ENCODE peak calls at places on chromosomes 13 and 19, in nine cellular contexts. V, A, B, S, L, Z, P, Q and E are unnamed samples.

GRCh38 chr19:17532116-17532515 is 20.7 kb downstream of the PGLS start:
- DNase-seq in P (no peak), A (no peak), V (no peak), Q (no peak), S (no peak), B (no peak), Z (no peak), L (no peak), E (no peak)

GRCh38 chr13:46593403-46593802 is 40.4 kb downstream of the LRCH1 start:
- DNase-seq in A (no peak), V (no peak), Q (no peak), B (no peak), Z (no peak), S (no peak), P (no peak), L (no peak), E (peak)

GRCh38 chr19:46678110-46678732 is 17.2 kb upstream of the DACT3 start:
- DNase-seq in B (no peak), S (no peak), Z (no peak), A (no peak), Q (peak), V (no peak), P (no peak), L (no peak), E (peak)

GRCh38 chr19:29320076-29320475 is 107.1 kb upstream of the UQCRFS1 start:
- DNase-seq in P (peak), Q (no peak), S (no peak), L (no peak), A (no peak), B (no peak), Z (no peak), V (no peak), E (no peak)

GRCh38 chr19:45117167-45117594 is 24.2 kb downstream of the PPP1R37 start:
- DNase-seq in Q (no peak), P (no peak), S (no peak), L (no peak), Z (peak), V (no peak), A (peak), B (no peak), E (peak)

GRCh38 chr13:44373601-44374347 is at the start of gene SERP2:
- DNase-seq in L (peak), S (no peak), Q (peak), V (no peak), Z (no peak), P (peak), B (peak), A (no peak), E (no peak)

GRCh38 chr19:53849237-53849676 is 18.4 kb upstream of the MYADM start:
- DNase-seq in V (no peak), Z (no peak), A (no peak), S (peak), L (peak), P (no peak), B (no peak), Q (peak), E (no peak)

GRCh38 chr19:31054430-31054829 is 294.8 kb downstream of the TSHZ3 start:
- DNase-seq in S (peak), L (peak), Z (no peak), P (no peak), V (peak), B (peak), A (peak), Q (peak), E (peak)

GRCh38 chr13:77979721-77980377 is 61.2 kb upstream of the EDNRB start:
- DNase-seq in Z (no peak), B (no peak), S (no peak), A (no peak), V (no peak), L (peak), Q (peak), P (no peak), E (no peak)

GRCh38 chr13:99086149-99086868 is 108.4 kb upstream of the DOCK9 start:
- DNase-seq in L (peak), Z (no peak), B (peak), S (no peak), Q (peak), A (peak), P (peak), V (no peak), E (peak)

GRCh38 chr13:47250141-47250540 is 353.3 kb upstream of the HTR2A start:
- DNase-seq in P (no peak), S (no peak), L (peak), V (no peak), Z (no peak), A (no peak), B (no peak), Q (peak), E (no peak)

GRCh38 chr13:113751491-113751890 is 7.5 kb upstream of the TMEM255B start:
- DNase-seq in Q (no peak), A (no peak), S (no peak), P (no peak), L (no peak), B (no peak), V (no peak), Z (no peak), E (no peak)

GRCh38 chr13:98429531-98429930 is 147.4 kb downstream of the STK24 start:
- DNase-seq in V (no peak), L (no peak), Q (no peak), P (no peak), S (no peak), Z (no peak), A (no peak), B (no peak), E (no peak)

GRCh38 chr19:41991025-41991424 is 3.0 kb downstream of the ATP1A3 start:
- DNase-seq in P (no peak), Z (no peak), Q (no peak), A (no peak), V (no peak), B (no peak), S (no peak), L (no peak), E (no peak)

GRCh38 chr13:31681133-31681532 is 58.2 kb upstream of the RXFP2 start:
- DNase-seq in P (no peak), L (no peak), V (no peak), Z (no peak), B (no peak), Q (no peak), A (no peak), S (no peak), E (no peak)

GRCh38 chr13:67369895-67370660 is 139.9 kb upstream of the PCDH9 start:
- DNase-seq in S (no peak), A (no peak), P (no peak), Z (no peak), Q (peak), L (peak), B (no peak), V (peak), E (no peak)

GRCh38 chr13:64223016-64223415 is 2807.4 kb upstream of the PCDH20 start:
- DNase-seq in B (no peak), L (no peak), Z (no peak), A (no peak), S (no peak), Q (no peak), P (no peak), V (no peak), E (no peak)

GRCh38 chr13:27117158-27117557 is 54.5 kb downstream of the USP12 start:
- DNase-seq in V (peak), B (no peak), Q (no peak), P (no peak), A (no peak), L (no peak), S (no peak), Z (no peak), E (no peak)

GRCh38 chr13:51339952-51340732 is 651 bp downstream of the SERPINE3 start:
- DNase-seq in Q (peak), S (no peak), P (no peak), L (no peak), A (no peak), V (no peak), B (no peak), Z (no peak), E (no peak)

GRCh38 chr13:27968316-27969072 is 621 bp downstream of the CDX2 start:
- DNase-seq in P (no peak), Q (no peak), L (no peak), V (no peak), B (peak), Z (no peak), A (peak), S (no peak), E (no peak)

GRCh38 chr19:843836-844299 is 3.1 kb downstream of the PRTN3 start:
- DNase-seq in A (no peak), Q (no peak), Z (no peak), B (no peak), L (no peak), V (no peak), S (no peak), P (no peak), E (no peak)

GRCh38 chr19:1269065-1269477 is at the start of gene CIRBP:
- DNase-seq in L (peak), P (peak), A (peak), B (peak), S (peak), Z (peak), Q (peak), V (peak), E (peak)

GRCh38 chr13:98746968-98747367 is 5.5 kb downstream of the SLC15A1 start:
- DNase-seq in Z (no peak), A (no peak), V (no peak), B (no peak), P (no peak), L (peak), Q (peak), S (no peak), E (no peak)

GRCh38 chr13:76000131-76000530 is 364.0 kb downstream of the LMO7 start:
- DNase-seq in P (no peak), B (no peak), Q (no peak), Z (peak), S (no peak), A (no peak), L (no peak), V (no peak), E (no peak)

GRCh38 chr19:43779820-43780219 is 953 bp downstream of the KCNN4 start:
- DNase-seq in L (no peak), A (no peak), P (no peak), Q (no peak), V (no peak), B (no peak), S (no peak), Z (peak), E (no peak)

GRCh38 chr13:40064723-40065122 is 409.3 kb downstream of the COG6 start:
- DNase-seq in A (no peak), P (no peak), S (peak), B (no peak), Z (no peak), V (no peak), Q (peak), L (peak), E (no peak)

GRCh38 chr13:94657167-94657566 is 55.2 kb downstream of the SOX21 start:
- DNase-seq in B (no peak), L (peak), S (no peak), A (no peak), V (no peak), Z (no peak), P (no peak), Q (peak), E (no peak)

GRCh38 chr19:12265921-12266704 is 28.6 kb downstream of the ZNF44 start:
- DNase-seq in B (no peak), V (no peak), A (no peak), L (no peak), S (no peak), P (no peak), Z (no peak), Q (no peak), E (no peak)

GRCh38 chr19:1131718-1132552 is 28.1 kb downstream of the GPX4 start:
- DNase-seq in Q (peak), B (peak), V (peak), P (peak), A (peak), Z (peak), S (no peak), L (peak), E (peak)

GRCh38 chr13:100097821-100098220 is 8.9 kb downstream of the PCCA start:
- DNase-seq in V (no peak), Q (no peak), B (no peak), L (no peak), P (no peak), A (no peak), Z (no peak), S (no peak), E (no peak)

GRCh38 chr19:3536429-3537100 is 2.4 kb upstream of the TEKTIP1 start:
- DNase-seq in Z (no peak), Q (no peak), V (no peak), B (peak), L (no peak), S (no peak), P (peak), A (no peak), E (no peak)

GRCh38 chr13:99941086-99941485 is 30.5 kb downstream of the ZIC5 start:
- DNase-seq in B (no peak), A (no peak), Q (no peak), Z (no peak), S (no peak), L (no peak), V (no peak), P (no peak), E (no peak)

GRCh38 chr13:91592050-91593014 is 193.9 kb downstream of the GPC5 start:
- DNase-seq in A (no peak), Z (no peak), L (no peak), Q (no peak), V (no peak), B (no peak), P (no peak), S (no peak), E (no peak)

GRCh38 chr19:45097776-45098520 is 5.0 kb downstream of the PPP1R37 start:
- DNase-seq in Q (peak), A (peak), S (peak), L (peak), V (peak), B (no peak), Z (no peak), P (peak), E (no peak)